ENCODE peak calls at places on chromosomes 2 and 18, in five cellular contexts. X is uterus, O is fibroblast of mammary gland, P is heart right ventricle, N is tibial artery. D is an unnamed sample.

GRCh38 chr2:111162718-111163331 is 42.1 kb downstream of the BCL2L11 start:
- DNase-seq in X (no peak), O (no peak), P (no peak), N (no peak), D (no peak)

GRCh38 chr2:138536302-138536701 is 34.7 kb downstream of the SPOPL start:
- DNase-seq in X (no peak), O (peak), P (no peak), N (no peak), D (no peak)

GRCh38 chr2:99700482-99701398 is 210.9 kb upstream of the REV1 start:
- DNase-seq in X (no peak), O (no peak), P (no peak), N (no peak), D (no peak)

GRCh38 chr2:126543081-126543480 is 112.9 kb upstream of the GYPC start:
- DNase-seq in X (no peak), O (peak), P (no peak), N (no peak), D (no peak)

GRCh38 chr2:84897773-84898172 is 7.7 kb upstream of the TMSB10 start:
- DNase-seq in X (no peak), O (peak), P (no peak), N (no peak), D (no peak)

GRCh38 chr2:55425449-55425848 is 5.8 kb upstream of the CCDC88A start:
- DNase-seq in X (no peak), O (peak), P (no peak), N (no peak), D (no peak)

GRCh38 chr2:20925265-20925889 is 102.5 kb upstream of the LDAH start:
- DNase-seq in X (no peak), O (no peak), P (no peak), N (no peak), D (no peak)

GRCh38 chr18:77754475-77755044 is 504.9 kb downstream of the GALR1 start:
- DNase-seq in X (no peak), O (no peak), P (no peak), N (no peak), D (no peak)

GRCh38 chr2:14297340-14297739 is 335.2 kb upstream of the LRATD1 start:
- DNase-seq in X (no peak), O (no peak), P (no peak), N (no peak), D (no peak)

GRCh38 chr18:56851774-56852173 is 200.6 kb downstream of the WDR7 start:
- DNase-seq in X (no peak), O (no peak), P (no peak), N (no peak), D (no peak)

GRCh38 chr2:28276076-28276618 is 116.5 kb upstream of the FOSL2 start:
- DNase-seq in X (peak), O (peak), P (no peak), N (no peak), D (no peak)

GRCh38 chr2:190343170-190343499 is 254 bp upstream of the INPP1 start:
- DNase-seq in X (no peak), O (no peak), P (no peak), N (no peak), D (no peak)

GRCh38 chr2:3162442-3163077 is 215.1 kb downstream of the EIPR1 start:
- DNase-seq in X (no peak), O (no peak), P (no peak), N (no peak), D (no peak)

GRCh38 chr2:241802806-241803318 is 6.1 kb upstream of the NEU4 start:
- DNase-seq in X (peak), O (no peak), P (no peak), N (no peak), D (no peak)

GRCh38 chr2:124699001-124699565 is 674.0 kb downstream of the CNTNAP5 start:
- DNase-seq in X (no peak), O (no peak), P (no peak), N (no peak), D (no peak)

GRCh38 chr2:120525056-120526046 is 179.4 kb downstream of the INHBB start:
- DNase-seq in X (peak), O (no peak), P (peak), N (no peak), D (no peak)

GRCh38 chr2:54570321-54570881 is 114.3 kb downstream of the SPTBN1 start:
- DNase-seq in X (no peak), O (no peak), P (no peak), N (no peak), D (no peak)

GRCh38 chr2:219282375-219282774 is 3.2 kb downstream of the DNAJB2 start:
- DNase-seq in X (no peak), O (no peak), P (no peak), N (no peak), D (no peak)

GRCh38 chr18:79876497-79876896 is 75.0 kb downstream of the SLC66A2 start:
- DNase-seq in X (no peak), O (no peak), P (no peak), N (no peak), D (no peak)

GRCh38 chr2:163563336-163563735 is 172.5 kb downstream of the FIGN start:
- DNase-seq in X (no peak), O (no peak), P (no peak), N (no peak), D (no peak)

GRCh38 chr2:62736899-62737559 is 31.5 kb downstream of the EHBP1 start:
- DNase-seq in X (no peak), O (no peak), P (no peak), N (no peak), D (no peak)

GRCh38 chr2:112642561-112642960 is 3.2 kb upstream of the SLC20A1 start:
- DNase-seq in X (no peak), O (no peak), P (no peak), N (no peak), D (no peak)

DNA sequence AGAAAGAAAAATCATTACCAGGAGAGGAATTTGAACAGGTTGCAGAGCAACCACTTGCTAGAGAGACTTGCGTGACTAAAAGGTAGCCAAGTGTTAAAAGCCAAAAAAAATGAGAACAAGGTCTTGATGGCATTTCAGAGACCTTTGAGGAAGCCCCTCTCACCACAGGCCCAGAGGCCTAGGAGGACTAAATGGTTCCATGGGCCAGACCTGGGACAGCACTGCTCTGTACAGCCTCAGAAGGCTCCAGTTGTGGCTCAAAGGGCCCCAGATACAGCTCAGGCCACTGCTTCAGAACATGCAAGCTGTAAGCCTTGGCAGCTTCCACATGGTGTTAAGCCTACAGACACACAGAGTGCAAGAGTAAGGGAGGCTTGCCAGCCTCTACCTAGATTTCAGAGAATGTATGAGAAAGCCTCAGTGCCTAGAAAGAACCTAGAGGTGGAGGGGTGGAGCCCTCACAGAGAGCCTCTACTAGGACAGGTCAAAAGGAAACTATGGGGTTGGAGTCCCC is 15.3 kb downstream of the CNDP1 start:
- DNase-seq in X (no peak), O (no peak), P (no peak), N (no peak), D (no peak)
- TF ChIP-seq CTCF in X (no peak), O (no peak), P (no peak), N (no peak), D (no peak)

GRCh38 chr2:240640939-240641338 is 15.7 kb downstream of the GPR35 start:
- DNase-seq in X (no peak), O (peak), P (no peak), N (no peak), D (peak)
- TF ChIP-seq CTCF in X (no peak), O (peak), P (peak), N (no peak), D (peak)

GRCh38 chr18:35778850-35779634 is 193.4 kb upstream of the RMP24 start:
- DNase-seq in X (no peak), O (peak), P (peak), N (no peak), D (no peak)

GRCh38 chr18:35780937-35781336 is 191.5 kb upstream of the RMP24 start:
- DNase-seq in X (no peak), O (no peak), P (no peak), N (no peak), D (no peak)

GRCh38 chr18:35776481-35776880 is 194.9 kb downstream of the GALNT1 start:
- DNase-seq in X (no peak), O (peak), P (no peak), N (no peak), D (no peak)

GRCh38 chr18:35775887-35776286 is 194.3 kb downstream of the GALNT1 start:
- DNase-seq in X (no peak), O (peak), P (no peak), N (no peak), D (no peak)

GRCh38 chr18:35777042-35777441 is 195.4 kb upstream of the RMP24 start:
- DNase-seq in X (no peak), O (no peak), P (no peak), N (no peak), D (no peak)
- TF ChIP-seq CTCF in X (no peak), O (no peak), P (no peak), N (no peak), D (no peak)

DNA sequence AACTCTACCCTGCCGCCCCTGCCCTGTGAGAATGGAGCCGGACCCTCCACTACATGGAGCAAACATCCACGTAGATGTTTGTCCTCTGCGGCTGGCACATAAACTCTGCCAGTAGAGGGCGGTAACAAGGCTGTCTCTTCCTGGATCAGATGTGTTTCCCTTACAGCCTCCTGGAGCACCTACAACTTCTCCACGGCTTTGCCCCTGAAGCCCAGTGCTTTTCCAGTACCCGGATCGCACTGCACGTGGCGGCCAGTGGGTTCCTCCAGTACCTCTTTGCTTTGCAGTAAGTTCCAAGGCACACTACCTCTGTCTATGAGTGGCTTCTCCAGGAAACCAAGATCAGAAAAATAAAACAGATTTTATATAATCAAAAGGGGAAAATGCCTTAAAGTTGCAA is 651.3 kb downstream of the DCDC2C start:
- DNase-seq in X (no peak), O (no peak), P (peak), N (no peak), D (peak)
- TF ChIP-seq CTCF in X (no peak), O (no peak), P (no peak), N (no peak), D (peak)

GRCh38 chr2:71891155-71891554 is 256.5 kb downstream of the CYP26B1 start:
- DNase-seq in X (no peak), O (no peak), P (no peak), N (no peak), D (no peak)

GRCh38 chr2:71886241-71886640 is 261.4 kb downstream of the CYP26B1 start:
- DNase-seq in X (no peak), O (no peak), P (no peak), N (no peak), D (no peak)

GRCh38 chr2:71889991-71890684 is 257.5 kb downstream of the CYP26B1 start:
- DNase-seq in X (no peak), O (peak), P (no peak), N (peak), D (no peak)

GRCh38 chr2:71887196-71887595 is 260.5 kb downstream of the CYP26B1 start:
- DNase-seq in X (no peak), O (no peak), P (no peak), N (no peak), D (no peak)

GRCh38 chr2:71888741-71889445 is 258.8 kb downstream of the CYP26B1 start:
- DNase-seq in X (no peak), O (peak), P (no peak), N (no peak), D (no peak)
- TF ChIP-seq CTCF in X (no peak), O (no peak), P (no peak), N (no peak), D (no peak)

DNA sequence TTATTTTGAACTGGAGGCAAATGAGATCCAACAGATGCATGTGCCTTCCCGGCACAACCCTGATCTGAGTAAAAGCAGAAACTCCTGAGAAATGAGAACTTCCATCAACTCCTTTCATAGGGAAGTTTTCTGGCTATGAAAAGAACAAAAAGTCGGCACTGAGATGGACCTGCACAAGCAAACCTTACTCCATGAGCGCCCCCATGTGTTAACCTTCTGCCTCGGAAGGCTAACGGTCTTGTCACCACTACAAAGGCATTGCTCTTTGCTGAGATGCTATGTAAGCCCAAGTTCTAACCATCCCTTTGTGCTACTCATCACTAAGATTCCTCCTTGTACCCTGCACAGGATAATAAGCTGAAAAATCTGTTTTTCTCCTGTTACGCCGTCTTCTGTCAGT is 57.3 kb upstream of the SULT1C3 start:
- DNase-seq in X (no peak), O (peak), P (no peak), N (no peak), D (no peak)
- TF ChIP-seq CTCF in X (no peak), O (peak), P (no peak), N (no peak), D (peak)

GRCh38 chr2:119387381-119388129 is 20.8 kb downstream of the DBI start:
- DNase-seq in X (peak), O (peak), P (peak), N (peak), D (no peak)
- TF ChIP-seq CTCF in X (no peak), O (peak), P (peak), N (no peak), D (no peak)

GRCh38 chr2:197210450-197210849 is 100.1 kb downstream of the ANKRD44 start:
- DNase-seq in X (no peak), O (no peak), P (no peak), N (no peak), D (no peak)
- TF ChIP-seq CTCF in X (no peak), O (no peak), P (no peak), N (no peak), D (no peak)

D was measured in D721Med.